ENCODE peak calls at places on chromosomes 2 and 18, in ten cellular contexts. J, R, P, K, O, Z, A, X, H and F are unnamed samples.

GRCh38 chr2:221451836-221452774 is 120.0 kb downstream of the EPHA4 start:
- DNase-seq in P (no peak), O (no peak), Z (no peak), J (no peak), A (no peak), R (no peak), H (no peak), K (no peak), X (no peak), F (no peak)

GRCh38 chr2:59885536-59885935 is 667.9 kb downstream of the BCL11A start:
- DNase-seq in P (no peak), K (no peak), Z (no peak), R (no peak), O (no peak), X (peak; percentile 26), H (peak; percentile 32), A (no peak), J (no peak), F (no peak)

GRCh38 chr18:45837283-45838070 is 12.0 kb downstream of the SIGLEC15 start:
- DNase-seq in R (peak; percentile 58), Z (no peak), X (peak; percentile 68), O (no peak), K (peak; percentile 58), A (no peak), J (peak; percentile 53), H (peak; percentile 72), P (no peak), F (peak; percentile 30)

GRCh38 chr2:218221015-218221414 is 4.0 kb downstream of the ARPC2 start:
- DNase-seq in P (no peak), H (peak; percentile 49), A (no peak), J (no peak), K (no peak), X (no peak), Z (no peak), O (no peak), R (no peak), F (no peak)

GRCh38 chr2:236828002-236828401 is 257.7 kb upstream of the COPS8 start:
- DNase-seq in O (no peak), A (no peak), K (no peak), R (no peak), X (no peak), H (no peak), P (no peak), J (no peak), Z (no peak), F (no peak)

GRCh38 chr2:215567504-215567903 is 131.6 kb upstream of the FN1 start:
- DNase-seq in X (no peak), P (no peak), O (no peak), K (no peak), Z (no peak), J (no peak), R (no peak), H (no peak), A (no peak), F (no peak)

GRCh38 chr18:45090526-45091140 is 409.9 kb downstream of the SETBP1 start:
- DNase-seq in O (no peak), R (no peak), Z (no peak), K (no peak), A (no peak), J (no peak), X (no peak), P (no peak), H (no peak), F (no peak)

GRCh38 chr2:54605836-54606235 is 117.6 kb upstream of the EML6 start:
- DNase-seq in J (no peak), H (no peak), K (no peak), Z (no peak), P (no peak), A (peak; percentile 74), R (peak; percentile 85), O (no peak), X (no peak), F (no peak)

GRCh38 chr2:240467659-240468299 is 32.3 kb downstream of the GPC1 start:
- DNase-seq in A (no peak), K (no peak), P (no peak), X (no peak), O (no peak), R (no peak), Z (no peak), J (peak; percentile 1), H (peak; percentile 28), F (no peak)

GRCh38 chr2:172449916-172450550 is 22.6 kb downstream of the ITGA6 start:
- DNase-seq in A (no peak), Z (no peak), J (no peak), X (no peak), O (no peak), R (no peak), K (no peak), P (no peak), H (no peak), F (no peak)

GRCh38 chr2:144694456-144694855 is 174.5 kb upstream of the ZEB2 start:
- DNase-seq in J (no peak), P (no peak), A (no peak), Z (peak; percentile 0), R (no peak), K (peak; percentile 81), O (no peak), H (no peak), X (no peak), F (no peak)

GRCh38 chr18:13500227-13500865 is 226.0 kb downstream of the FAM210A start:
- DNase-seq in Z (peak; percentile 57), R (peak; percentile 88), J (peak; percentile 33), K (peak; percentile 80), H (peak; percentile 69), O (no peak), X (no peak), P (peak; percentile 29), A (peak; percentile 42), F (no peak)

GRCh38 chr18:48393170-48393569 is 16.0 kb downstream of the ZBTB7C start:
- DNase-seq in O (no peak), X (no peak), R (no peak), J (no peak), Z (no peak), H (no peak), K (no peak), P (no peak), A (no peak), F (no peak)

GRCh38 chr2:112582314-112582746 is 2.1 kb upstream of the CHCHD5 start:
- DNase-seq in J (no peak), X (peak; percentile 22), K (peak; percentile 79), H (no peak), Z (peak; percentile 56), O (no peak), A (no peak), R (peak; percentile 78), P (peak; percentile 72), F (peak; percentile 29)

GRCh38 chr2:36455011-36455410 is 99.4 kb downstream of the CRIM1 start:
- DNase-seq in R (peak; percentile 16), K (no peak), O (no peak), X (no peak), P (no peak), H (no peak), J (no peak), A (no peak), Z (no peak), F (no peak)

GRCh38 chr2:156903335-156903734 is 354.2 kb upstream of the GALNT5 start:
- DNase-seq in Z (no peak), O (no peak), P (no peak), R (no peak), H (no peak), K (no peak), J (no peak), X (no peak), A (no peak), F (no peak)

GRCh38 chr2:64675860-64676259 is 22.1 kb upstream of the SERTAD2 start:
- DNase-seq in R (no peak), P (no peak), K (no peak), X (peak; percentile 76), J (no peak), A (no peak), H (no peak), Z (no peak), O (peak; percentile 50), F (no peak)

GRCh38 chr2:178306351-178307073 is 112.2 kb downstream of the OSBPL6 start:
- DNase-seq in K (peak; percentile 15), A (no peak), X (peak; percentile 15), H (peak; percentile 31), O (no peak), P (peak; percentile 49), R (peak; percentile 68), J (peak; percentile 18), Z (peak; percentile 29), F (peak; percentile 31)

GRCh38 chr18:76425299-76426101 is 69.5 kb downstream of the ZNF516 start:
- DNase-seq in P (no peak), A (no peak), Z (no peak), R (peak; percentile 41), X (no peak), J (no peak), K (no peak), O (no peak), H (no peak), F (no peak)

GRCh38 chr2:31937741-31938140 is 73.1 kb downstream of the MEMO1 start:
- DNase-seq in X (no peak), Z (no peak), K (no peak), P (no peak), O (no peak), A (peak; percentile 37), J (no peak), R (peak; percentile 68), H (no peak), F (no peak)

GRCh38 chr18:79107886-79108285 is 38.7 kb downstream of the ATP9B start:
- DNase-seq in H (no peak), J (no peak), A (no peak), Z (no peak), P (no peak), R (no peak), O (no peak), K (no peak), X (no peak), F (no peak)